ENCODE peak calls at places on chromosome 11, in seven cellular contexts. One of them, this sample, is unnamed.
A peak's percentile ranks its signal among the peaks of the same experiment; 100 is the strongest.

GRCh38 chr11:6625156-6625831 is 6.1 kb upstream of the TPP1 start:
- DNase-seq in foreskin fibroblast: no peak
- DNase-seq in HepG2: peak; percentile 28
- DNase-seq in IMR-90: no peak
- DNase-seq in cardiac fibroblast: no peak
- DNase-seq in NB4: no peak
- DNase-seq in choroid plexus epithelial cell: no peak
- DNase-seq in this sample: no peak

GRCh38 chr11:99066609-99067008 is 45.9 kb downstream of the CNTN5 start:
- DNase-seq in cardiac fibroblast: no peak
- DNase-seq in choroid plexus epithelial cell: no peak
- DNase-seq in HepG2: no peak
- DNase-seq in NB4: no peak
- DNase-seq in IMR-90: no peak
- DNase-seq in foreskin fibroblast: no peak
- DNase-seq in this sample: no peak

GRCh38 chr11:37786214-37786755 is 1188.2 kb upstream of the RAG2 start:
- DNase-seq in foreskin fibroblast: peak; percentile 79
- DNase-seq in IMR-90: peak; percentile 74
- DNase-seq in HepG2: no peak
- DNase-seq in choroid plexus epithelial cell: peak; percentile 25
- DNase-seq in NB4: no peak
- DNase-seq in cardiac fibroblast: peak; percentile 87
- DNase-seq in this sample: no peak

GRCh38 chr11:72721276-72721675 is 30.9 kb downstream of the ARAP1 start:
- DNase-seq in NB4: no peak
- DNase-seq in foreskin fibroblast: no peak
- DNase-seq in cardiac fibroblast: no peak
- DNase-seq in IMR-90: no peak
- DNase-seq in HepG2: no peak
- DNase-seq in choroid plexus epithelial cell: no peak
- DNase-seq in this sample: no peak

GRCh38 chr11:76228122-76229000 is 22.1 kb upstream of the WNT11 start:
- DNase-seq in NB4: no peak
- DNase-seq in HepG2: no peak
- DNase-seq in choroid plexus epithelial cell: no peak
- DNase-seq in foreskin fibroblast: no peak
- DNase-seq in IMR-90: no peak
- DNase-seq in cardiac fibroblast: no peak
- DNase-seq in this sample: no peak

GRCh38 chr11:106344392-106344791 is 266.9 kb downstream of the AASDHPPT start:
- DNase-seq in choroid plexus epithelial cell: peak; percentile 90
- DNase-seq in cardiac fibroblast: peak; percentile 70
- DNase-seq in IMR-90: peak; percentile 75
- DNase-seq in NB4: no peak
- DNase-seq in foreskin fibroblast: peak; percentile 81
- DNase-seq in HepG2: no peak
- DNase-seq in this sample: no peak

GRCh38 chr11:61917357-61918109 is at the start of gene RAB3IL1:
- DNase-seq in choroid plexus epithelial cell: no peak
- DNase-seq in cardiac fibroblast: peak; percentile 26
- DNase-seq in HepG2: no peak
- DNase-seq in foreskin fibroblast: peak; percentile 76
- DNase-seq in IMR-90: no peak
- DNase-seq in NB4: no peak
- DNase-seq in this sample: peak; percentile 69

GRCh38 chr11:117796456-117797428 is at the start of gene DSCAML1:
- DNase-seq in cardiac fibroblast: no peak
- DNase-seq in foreskin fibroblast: peak; percentile 12
- DNase-seq in IMR-90: no peak
- DNase-seq in choroid plexus epithelial cell: no peak
- DNase-seq in NB4: peak; percentile 38
- DNase-seq in HepG2: no peak
- DNase-seq in this sample: no peak

GRCh38 chr11:114942207-114942606 is 263.9 kb downstream of the NXPE2 start:
- DNase-seq in IMR-90: no peak
- DNase-seq in HepG2: no peak
- DNase-seq in cardiac fibroblast: no peak
- DNase-seq in choroid plexus epithelial cell: no peak
- DNase-seq in foreskin fibroblast: no peak
- DNase-seq in NB4: no peak
- DNase-seq in this sample: no peak

GRCh38 chr11:112761911-112762685 is 199.1 kb upstream of the NCAM1 start:
- DNase-seq in IMR-90: no peak
- DNase-seq in NB4: no peak
- DNase-seq in choroid plexus epithelial cell: no peak
- DNase-seq in foreskin fibroblast: no peak
- DNase-seq in cardiac fibroblast: no peak
- DNase-seq in HepG2: no peak
- DNase-seq in this sample: no peak

GRCh38 chr11:64238999-64239398 is 1.9 kb upstream of the FKBP2 start:
- DNase-seq in choroid plexus epithelial cell: no peak
- DNase-seq in HepG2: no peak
- DNase-seq in IMR-90: no peak
- DNase-seq in foreskin fibroblast: no peak
- DNase-seq in cardiac fibroblast: no peak
- DNase-seq in NB4: peak; percentile 47
- DNase-seq in this sample: no peak

GRCh38 chr11:64239662-64240466 is 1.0 kb upstream of the FKBP2 start:
- DNase-seq in foreskin fibroblast: no peak
- DNase-seq in HepG2: no peak
- DNase-seq in choroid plexus epithelial cell: no peak
- DNase-seq in NB4: peak; percentile 81
- DNase-seq in cardiac fibroblast: no peak
- DNase-seq in IMR-90: no peak
- DNase-seq in this sample: no peak

GRCh38 chr11:64235427-64236161 is 1.2 kb downstream of the VEGFB start:
- DNase-seq in cardiac fibroblast: no peak
- DNase-seq in HepG2: no peak
- DNase-seq in IMR-90: no peak
- DNase-seq in choroid plexus epithelial cell: no peak
- DNase-seq in NB4: no peak
- DNase-seq in foreskin fibroblast: no peak
- DNase-seq in this sample: no peak

GRCh38 chr11:64238076-64238475 is 2.8 kb upstream of the FKBP2 start:
- DNase-seq in HepG2: no peak
- DNase-seq in IMR-90: no peak
- DNase-seq in choroid plexus epithelial cell: no peak
- DNase-seq in cardiac fibroblast: no peak
- DNase-seq in NB4: no peak
- DNase-seq in foreskin fibroblast: no peak
- DNase-seq in this sample: no peak

GRCh38 chr11:64237484-64237951 is 3.1 kb downstream of the VEGFB start:
- DNase-seq in cardiac fibroblast: no peak
- DNase-seq in NB4: no peak
- DNase-seq in foreskin fibroblast: no peak
- DNase-seq in choroid plexus epithelial cell: no peak
- DNase-seq in HepG2: peak; percentile 87
- DNase-seq in IMR-90: no peak
- DNase-seq in this sample: no peak
- TF ChIP-seq CTCF in cardiac fibroblast: no peak
- TF ChIP-seq CTCF in NB4: no peak
- TF ChIP-seq CTCF in foreskin fibroblast: no peak
- TF ChIP-seq CTCF in choroid plexus epithelial cell: no peak
- TF ChIP-seq CTCF in HepG2: peak; percentile 36
- TF ChIP-seq CTCF in IMR-90: no peak
- TF ChIP-seq CTCF in this sample: no peak

GRCh38 chr11:69259072-69259471 is 34.9 kb upstream of the MYEOV start:
- DNase-seq in cardiac fibroblast: no peak
- DNase-seq in NB4: no peak
- DNase-seq in foreskin fibroblast: peak; percentile 14
- DNase-seq in choroid plexus epithelial cell: no peak
- DNase-seq in IMR-90: no peak
- DNase-seq in HepG2: no peak
- DNase-seq in this sample: no peak
- TF ChIP-seq CTCF in cardiac fibroblast: no peak
- TF ChIP-seq CTCF in NB4: no peak
- TF ChIP-seq CTCF in foreskin fibroblast: no peak
- TF ChIP-seq CTCF in choroid plexus epithelial cell: no peak
- TF ChIP-seq CTCF in IMR-90: no peak
- TF ChIP-seq CTCF in HepG2: no peak
- TF ChIP-seq CTCF in this sample: no peak

GRCh38 chr11:12496181-12497025 is 119.0 kb downstream of the PARVA start:
- DNase-seq in HepG2: peak; percentile 20
- DNase-seq in NB4: no peak
- DNase-seq in cardiac fibroblast: no peak
- DNase-seq in foreskin fibroblast: no peak
- DNase-seq in choroid plexus epithelial cell: no peak
- DNase-seq in IMR-90: peak; percentile 40
- DNase-seq in this sample: no peak
- TF ChIP-seq CTCF in HepG2: peak; percentile 22
- TF ChIP-seq CTCF in NB4: peak; percentile 1
- TF ChIP-seq CTCF in cardiac fibroblast: peak; percentile 18
- TF ChIP-seq CTCF in foreskin fibroblast: peak; percentile 12
- TF ChIP-seq CTCF in choroid plexus epithelial cell: peak; percentile 19
- TF ChIP-seq CTCF in IMR-90: peak; percentile 10
- TF ChIP-seq CTCF in this sample: no peak

GRCh38 chr11:123168955-123169484 is 26.0 kb downstream of the CLMP start:
- DNase-seq in choroid plexus epithelial cell: peak; percentile 60
- DNase-seq in NB4: no peak
- DNase-seq in cardiac fibroblast: no peak
- DNase-seq in foreskin fibroblast: no peak
- DNase-seq in IMR-90: no peak
- DNase-seq in HepG2: no peak
- DNase-seq in this sample: no peak

GRCh38 chr11:123170929-123171328 is 24.1 kb downstream of the CLMP start:
- DNase-seq in HepG2: no peak
- DNase-seq in choroid plexus epithelial cell: no peak
- DNase-seq in NB4: no peak
- DNase-seq in foreskin fibroblast: no peak
- DNase-seq in cardiac fibroblast: no peak
- DNase-seq in IMR-90: no peak
- DNase-seq in this sample: no peak

GRCh38 chr11:123168236-123168635 is 26.8 kb downstream of the CLMP start:
- DNase-seq in foreskin fibroblast: no peak
- DNase-seq in NB4: no peak
- DNase-seq in cardiac fibroblast: no peak
- DNase-seq in IMR-90: no peak
- DNase-seq in HepG2: no peak
- DNase-seq in choroid plexus epithelial cell: no peak
- DNase-seq in this sample: no peak

GRCh38 chr11:123173040-123173855 is 21.8 kb downstream of the CLMP start:
- DNase-seq in NB4: peak; percentile 46
- DNase-seq in cardiac fibroblast: peak; percentile 98
- DNase-seq in foreskin fibroblast: peak; percentile 96
- DNase-seq in HepG2: no peak
- DNase-seq in choroid plexus epithelial cell: peak; percentile 95
- DNase-seq in IMR-90: peak; percentile 100
- DNase-seq in this sample: no peak

DNA sequence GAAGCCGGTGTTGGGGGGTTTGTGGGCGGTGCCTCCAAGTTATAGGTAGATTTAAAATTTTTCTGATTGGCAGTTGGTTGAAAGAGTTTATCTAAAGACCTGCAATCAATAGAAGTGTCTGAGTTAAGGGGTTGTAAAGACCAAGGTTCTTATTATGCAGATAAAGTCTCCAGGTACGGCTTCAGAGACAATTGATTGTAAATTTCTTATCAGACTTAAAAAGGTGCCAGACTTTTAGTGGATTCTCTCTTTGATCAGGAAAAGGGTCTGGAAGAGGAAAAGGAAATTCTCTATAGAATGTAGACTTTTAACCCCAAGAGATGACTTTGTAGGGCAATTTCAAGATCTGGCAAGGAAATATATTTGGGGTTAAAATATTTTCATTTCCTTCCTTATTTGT is 25.2 kb downstream of the CLMP start:
- DNase-seq in cardiac fibroblast: no peak
- DNase-seq in IMR-90: no peak
- DNase-seq in HepG2: no peak
- DNase-seq in NB4: no peak
- DNase-seq in choroid plexus epithelial cell: no peak
- DNase-seq in foreskin fibroblast: no peak
- DNase-seq in this sample: no peak
- TF ChIP-seq CTCF in cardiac fibroblast: no peak
- TF ChIP-seq CTCF in IMR-90: no peak
- TF ChIP-seq CTCF in HepG2: no peak
- TF ChIP-seq CTCF in NB4: no peak
- TF ChIP-seq CTCF in choroid plexus epithelial cell: no peak
- TF ChIP-seq CTCF in foreskin fibroblast: no peak
- TF ChIP-seq CTCF in this sample: no peak

GRCh38 chr11:19345848-19346681 is 105.3 kb upstream of the E2F8 start:
- DNase-seq in foreskin fibroblast: peak; percentile 50
- DNase-seq in cardiac fibroblast: peak; percentile 57
- DNase-seq in HepG2: no peak
- DNase-seq in choroid plexus epithelial cell: peak; percentile 56
- DNase-seq in NB4: peak; percentile 65
- DNase-seq in IMR-90: no peak
- DNase-seq in this sample: peak; percentile 53
- TF ChIP-seq CTCF in foreskin fibroblast: no peak
- TF ChIP-seq CTCF in cardiac fibroblast: no peak
- TF ChIP-seq CTCF in HepG2: no peak
- TF ChIP-seq CTCF in choroid plexus epithelial cell: peak; percentile 21
- TF ChIP-seq CTCF in NB4: no peak
- TF ChIP-seq CTCF in IMR-90: peak; percentile 16
- TF ChIP-seq CTCF in this sample: no peak

GRCh38 chr11:104120493-104121200 is 43.3 kb downstream of the PDGFD start:
- DNase-seq in HepG2: no peak
- DNase-seq in NB4: no peak
- DNase-seq in choroid plexus epithelial cell: no peak
- DNase-seq in foreskin fibroblast: no peak
- DNase-seq in cardiac fibroblast: no peak
- DNase-seq in IMR-90: no peak
- DNase-seq in this sample: no peak
- TF ChIP-seq CTCF in HepG2: no peak
- TF ChIP-seq CTCF in NB4: no peak
- TF ChIP-seq CTCF in choroid plexus epithelial cell: no peak
- TF ChIP-seq CTCF in foreskin fibroblast: peak; percentile 2
- TF ChIP-seq CTCF in cardiac fibroblast: no peak
- TF ChIP-seq CTCF in IMR-90: no peak
- TF ChIP-seq CTCF in this sample: no peak

This sample was measured in D721Med.